ENCODE peak calls at places on chromosomes 7 and 10, in six cellular contexts. One of them, this sample, is unnamed.

GRCh38 chr7:21966271-21966670 is 20.6 kb upstream of the CDCA7L start:
- DNase-seq in AG09319: no peak
- DNase-seq in pons: no peak
- DNase-seq in AG10803: no peak
- DNase-seq in heart left ventricle: no peak
- DNase-seq in H9: no peak
- DNase-seq in this sample: peak

GRCh38 chr7:135803143-135803542 is 54.5 kb upstream of the FAM180A start:
- DNase-seq in H9: no peak
- DNase-seq in heart left ventricle: no peak
- DNase-seq in pons: no peak
- DNase-seq in AG10803: no peak
- DNase-seq in AG09319: no peak
- DNase-seq in this sample: no peak

GRCh38 chr7:157904211-157904865 is 567.5 kb downstream of the DNAJB6 start:
- DNase-seq in AG09319: no peak
- DNase-seq in pons: no peak
- DNase-seq in heart left ventricle: no peak
- DNase-seq in H9: no peak
- DNase-seq in AG10803: no peak
- DNase-seq in this sample: no peak

GRCh38 chr7:69738396-69738889 is 140.2 kb downstream of the AUTS2 start:
- DNase-seq in AG10803: peak
- DNase-seq in heart left ventricle: no peak
- DNase-seq in AG09319: no peak
- DNase-seq in pons: no peak
- DNase-seq in H9: no peak
- DNase-seq in this sample: peak

GRCh38 chr7:116271161-116271979 is 61.0 kb downstream of the TES start:
- DNase-seq in AG09319: no peak
- DNase-seq in H9: no peak
- DNase-seq in heart left ventricle: peak
- DNase-seq in AG10803: peak
- DNase-seq in pons: no peak
- DNase-seq in this sample: no peak

GRCh38 chr7:17369686-17370426 is 71.4 kb downstream of the AHR start:
- DNase-seq in H9: no peak
- DNase-seq in AG10803: peak
- DNase-seq in heart left ventricle: no peak
- DNase-seq in AG09319: peak
- DNase-seq in pons: peak
- DNase-seq in this sample: no peak

GRCh38 chr10:65194131-65194530 is 1672.9 kb downstream of the REEP3 start:
- DNase-seq in pons: no peak
- DNase-seq in H9: no peak
- DNase-seq in heart left ventricle: no peak
- DNase-seq in AG09319: no peak
- DNase-seq in AG10803: peak
- DNase-seq in this sample: no peak

GRCh38 chr7:112495820-112496462 is 15.2 kb downstream of the LSMEM1 start:
- DNase-seq in AG10803: peak
- DNase-seq in pons: peak
- DNase-seq in AG09319: no peak
- DNase-seq in H9: peak
- DNase-seq in heart left ventricle: peak
- DNase-seq in this sample: no peak

GRCh38 chr7:78438433-78438832 is 639.9 kb downstream of the PHTF2 start:
- DNase-seq in H9: no peak
- DNase-seq in AG10803: no peak
- DNase-seq in heart left ventricle: no peak
- DNase-seq in pons: no peak
- DNase-seq in AG09319: no peak
- DNase-seq in this sample: no peak

GRCh38 chr10:110323503-110323902 is 18.8 kb upstream of the SMNDC1 start:
- DNase-seq in H9: no peak
- DNase-seq in AG10803: peak
- DNase-seq in AG09319: peak
- DNase-seq in pons: no peak
- DNase-seq in heart left ventricle: no peak
- DNase-seq in this sample: no peak

GRCh38 chr7:156558198-156558597 is 82.4 kb upstream of the RNF32 start:
- DNase-seq in H9: no peak
- DNase-seq in AG10803: no peak
- DNase-seq in heart left ventricle: no peak
- DNase-seq in pons: no peak
- DNase-seq in AG09319: no peak
- DNase-seq in this sample: no peak

GRCh38 chr7:97215556-97215955 is 98.1 kb downstream of the SDHAF3 start:
- DNase-seq in H9: peak
- DNase-seq in pons: no peak
- DNase-seq in AG10803: no peak
- DNase-seq in AG09319: no peak
- DNase-seq in heart left ventricle: no peak
- DNase-seq in this sample: no peak

GRCh38 chr10:114181971-114182370 is 2.8 kb downstream of the TDRD1 start:
- DNase-seq in AG10803: no peak
- DNase-seq in pons: no peak
- DNase-seq in H9: no peak
- DNase-seq in AG09319: no peak
- DNase-seq in heart left ventricle: peak
- DNase-seq in this sample: no peak

This sample was measured in B cell.